ENCODE peak calls at places on chromosome 19, in eight cellular contexts. C is fibroblast of lung, Z is astrocyte of the cerebellum, N is cardiac fibroblast, L is brain microvascular endothelial cell, G is GM23338, A is fibroblast of the aortic adventitia, B is right atrium auricular region. S is an unnamed sample.

GRCh38 chr19:19064811-19065745 is 1.3 kb downstream of the SLC25A42 start:
- DNase-seq in C (no peak), Z (no peak), N (no peak), L (no peak), G (peak), A (no peak), B (no peak), S (no peak)

GRCh38 chr19:18322318-18322758 is 538 bp downstream of the LSM4 start:
- DNase-seq in C (peak), Z (no peak), N (peak), L (peak), G (peak), A (peak), B (no peak), S (no peak)

GRCh38 chr19:28488006-28488405 is 724.9 kb downstream of the UQCRFS1 start:
- DNase-seq in C (no peak), Z (no peak), N (no peak), L (no peak), G (peak), A (no peak), B (no peak), S (no peak)

GRCh38 chr19:1106841-1107654 is 3.3 kb downstream of the GPX4 start:
- DNase-seq in C (peak), Z (no peak), N (peak), L (no peak), G (peak), A (peak), B (no peak), S (no peak)

GRCh38 chr19:19110410-19111137 is 27.7 kb downstream of the TMEM161A start:
- DNase-seq in C (peak), Z (no peak), N (no peak), L (peak), G (peak), A (no peak), B (no peak), S (no peak)

GRCh38 chr19:56566904-56567273 is 379 bp upstream of the ZNF470 start:
- DNase-seq in C (no peak), Z (no peak), N (peak), L (peak), G (peak), A (no peak), B (peak), S (no peak)

GRCh38 chr19:43618921-43619261 is 538 bp downstream of the ZNF428 start:
- DNase-seq in C (no peak), Z (no peak), N (no peak), L (peak), G (no peak), A (peak), B (no peak), S (no peak)

GRCh38 chr19:10517760-10518443 is 655 bp upstream of the S1PR5 start:
- DNase-seq in C (no peak), Z (no peak), N (peak), L (peak), G (peak), A (no peak), B (no peak), S (no peak)

GRCh38 chr19:4745986-4746385 is 22.3 kb upstream of the DPP9 start:
- DNase-seq in C (no peak), Z (no peak), N (no peak), L (no peak), G (no peak), A (no peak), B (no peak), S (no peak)

GRCh38 chr19:13181747-13182388 is 31.7 kb downstream of the IER2 start:
- DNase-seq in C (peak), Z (no peak), N (peak), L (peak), G (no peak), A (peak), B (no peak), S (no peak)

GRCh38 chr19:40053491-40053890 is 2.5 kb downstream of the ZNF780B start:
- DNase-seq in C (no peak), Z (no peak), N (no peak), L (no peak), G (no peak), A (no peak), B (no peak), S (no peak)

GRCh38 chr19:13139633-13140311 is 10.4 kb downstream of the STX10 start:
- DNase-seq in C (no peak), Z (no peak), N (no peak), L (no peak), G (no peak), A (no peak), B (no peak), S (no peak)

DNA sequence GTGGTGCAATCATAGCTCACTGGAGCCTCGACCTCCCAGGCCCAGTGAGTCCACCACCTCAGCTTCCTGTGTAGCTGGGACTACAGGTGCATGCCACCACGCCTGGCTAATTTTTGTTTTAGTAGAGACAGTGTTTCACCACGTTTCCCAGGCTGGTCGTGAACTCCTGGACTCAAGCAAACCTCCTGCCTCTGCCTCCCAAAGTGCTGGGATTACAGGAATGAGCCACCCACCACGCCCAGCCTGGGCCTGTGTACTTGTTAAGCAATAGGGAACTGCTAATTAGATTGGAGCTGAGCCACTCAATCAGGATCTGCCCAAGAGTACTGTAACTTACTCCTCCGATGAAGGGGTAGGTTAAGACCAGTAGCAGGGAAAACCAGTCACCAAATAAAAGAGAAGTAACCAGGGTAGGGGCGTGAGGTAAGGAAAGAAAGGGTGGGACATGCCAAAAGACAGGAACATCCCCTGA is 2.4 kb downstream of the DDX39A start:
- DNase-seq in C (no peak), Z (no peak), N (no peak), L (no peak), G (no peak), A (peak), B (no peak), S (no peak)
- H3K4me3 ChIP-seq in C (peak), Z (no peak), N (no peak), L (no peak), G (no peak), A (peak), B (no peak), S (no peak)

DNA sequence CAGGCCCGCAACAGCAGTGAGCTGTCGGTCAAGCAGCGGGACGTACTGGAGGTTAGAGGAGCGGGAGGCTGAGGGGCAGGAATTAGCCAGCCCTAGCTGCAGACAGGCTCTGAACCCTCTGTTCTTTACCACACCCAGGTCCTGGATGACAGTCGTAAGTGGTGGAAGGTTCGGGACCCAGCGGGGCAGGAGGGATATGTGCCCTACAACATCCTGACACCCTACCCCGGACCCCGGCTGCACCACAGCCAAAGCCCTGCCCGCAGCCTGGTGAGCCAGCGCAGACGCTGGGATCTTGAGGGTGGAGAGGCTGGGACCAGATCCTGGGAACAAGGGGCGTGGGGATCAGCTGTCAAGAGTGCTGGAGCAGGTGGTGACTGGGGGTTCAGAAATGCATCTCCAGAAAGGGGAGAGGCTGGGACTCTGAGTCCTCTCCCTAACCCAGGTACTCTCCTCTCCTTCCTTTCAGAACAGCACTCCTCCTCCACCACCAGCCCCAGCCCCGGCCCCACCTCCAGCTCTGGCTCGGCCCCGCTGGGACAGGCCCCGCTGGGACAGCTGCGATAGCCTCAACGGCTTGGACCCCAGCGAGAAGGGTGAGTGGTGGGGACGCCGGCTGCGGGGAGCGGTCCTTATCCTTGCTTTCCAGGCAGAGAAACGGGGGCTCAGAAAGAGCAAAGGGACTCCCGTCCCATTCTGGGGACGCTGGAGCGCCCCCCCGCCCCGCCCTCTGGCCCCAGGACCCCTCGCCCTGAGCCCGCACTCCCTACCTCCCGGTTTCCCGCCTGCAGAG is 10.4 kb downstream of the EPS8L1 start:
- DNase-seq in C (no peak), Z (no peak), N (no peak), L (no peak), G (peak), A (no peak), B (no peak), S (no peak)
- H3K4me3 ChIP-seq in C (no peak), Z (peak), N (peak), L (peak), G (peak), A (peak), B (peak), S (peak)

DNA sequence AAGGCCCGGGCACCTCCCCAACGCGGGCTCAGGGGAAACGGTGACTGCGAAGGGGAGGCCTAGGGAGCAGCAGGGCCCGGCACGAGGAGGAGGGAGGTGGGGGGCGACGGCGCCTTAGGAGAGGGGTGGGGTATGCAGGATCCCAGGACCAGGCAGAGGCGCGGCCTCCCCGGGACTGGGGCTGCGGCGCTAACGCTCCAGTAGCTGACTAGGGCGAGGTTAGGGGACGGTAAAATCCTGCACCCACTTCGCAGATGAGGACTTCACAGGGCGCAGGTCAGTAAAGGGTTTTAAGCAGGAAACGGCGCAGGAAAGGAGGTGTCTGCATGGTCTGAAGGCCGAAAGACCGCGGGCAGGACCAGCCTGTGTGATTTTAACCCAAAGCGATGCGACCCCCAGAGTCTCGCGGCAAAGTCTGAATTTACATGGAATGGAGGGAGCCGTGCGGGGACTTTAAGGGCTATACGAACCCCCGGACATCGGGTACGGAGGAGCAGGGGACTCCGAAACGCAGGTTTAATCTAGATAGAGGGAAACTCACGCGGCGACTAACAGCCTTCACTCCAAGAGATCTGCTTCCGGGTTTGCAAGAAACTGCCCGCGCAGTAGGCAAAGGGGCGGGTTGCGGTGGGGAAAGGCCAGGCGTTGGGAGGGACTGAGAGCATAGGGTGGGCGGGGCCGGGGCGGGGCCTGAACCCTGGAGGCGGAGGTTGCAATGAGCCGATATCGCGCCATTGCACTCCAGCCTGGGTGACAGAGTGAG is at the start of gene ZNF665:
- DNase-seq in C (peak), Z (no peak), N (peak), L (peak), G (peak), A (peak), B (peak), S (peak)
- H3K4me3 ChIP-seq in C (peak), Z (peak), N (peak), L (peak), G (peak), A (peak), B (peak), S (peak)

DNA sequence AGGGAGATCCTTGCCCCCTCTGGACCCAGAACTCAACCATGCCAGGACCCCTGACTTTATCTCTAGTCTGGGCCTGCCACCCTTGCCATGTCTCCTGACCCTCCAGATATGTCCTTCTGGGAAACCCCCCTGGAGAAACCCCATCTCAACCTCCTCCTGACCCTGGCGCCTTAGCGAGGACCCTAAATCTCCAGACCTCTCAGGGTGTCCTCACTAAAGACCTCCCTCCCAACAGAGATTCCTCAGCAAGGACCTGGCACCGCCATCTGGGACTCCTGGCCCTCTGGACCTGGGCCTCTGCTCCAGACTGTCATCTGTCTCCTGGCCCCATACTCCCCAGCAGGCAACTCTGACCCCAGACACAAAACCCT is 1.3 kb downstream of the KCNK6 start:
- DNase-seq in C (no peak), Z (no peak), N (no peak), L (no peak), G (no peak), A (no peak), B (no peak), S (no peak)
- H3K4me3 ChIP-seq in C (peak), Z (no peak), N (peak), L (no peak), G (peak), A (peak), B (peak), S (no peak)

DNA sequence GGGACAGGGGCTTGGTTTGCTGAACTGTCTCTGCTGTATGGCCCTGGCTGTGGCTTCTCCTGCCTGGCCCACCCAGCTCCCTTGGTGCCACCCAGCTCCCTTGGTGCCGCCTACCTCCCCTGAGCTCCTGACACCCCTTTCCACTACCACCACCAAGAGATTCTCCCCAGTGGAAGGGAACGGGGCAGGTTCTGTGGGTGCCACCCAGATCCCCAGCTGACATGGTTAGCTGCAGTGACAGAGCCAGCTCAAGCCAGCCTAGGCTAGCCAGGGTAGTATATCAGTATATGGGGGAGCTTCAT is 28.5 kb upstream of the POP4 start:
- DNase-seq in C (no peak), Z (no peak), N (no peak), L (no peak), G (no peak), A (no peak), B (no peak), S (no peak)
- H3K4me3 ChIP-seq in C (no peak), Z (no peak), N (no peak), L (no peak), G (no peak), A (no peak), B (no peak), S (no peak)

GRCh38 chr19:3185482-3186376 is at the start of gene NCLN:
- DNase-seq in C (peak), Z (peak), N (peak), L (peak), G (peak), A (peak), B (peak), S (peak)
- H3K4me3 ChIP-seq in C (peak), Z (peak), N (peak), L (peak), G (peak), A (peak), B (peak), S (peak)